ENCODE peak calls at places on chromosome 9, in five cellular contexts. One of them, this sample, is unnamed.

GRCh38 chr9:120914953-120915352 is 11.6 kb downstream of the TRAF1 start:
- DNase-seq in GM12878: no peak
- DNase-seq in HepG2: no peak
- DNase-seq in H1: no peak
- DNase-seq in K562: no peak
- DNase-seq in this sample: no peak

GRCh38 chr9:115117999-115118470 is at the start of gene TNC:
- DNase-seq in GM12878: no peak
- DNase-seq in HepG2: no peak
- DNase-seq in H1: no peak
- DNase-seq in K562: no peak
- DNase-seq in this sample: peak

GRCh38 chr9:115211413-115212204 is 93.7 kb upstream of the TNC start:
- DNase-seq in GM12878: peak
- DNase-seq in HepG2: no peak
- DNase-seq in H1: no peak
- DNase-seq in K562: no peak
- DNase-seq in this sample: no peak

GRCh38 chr9:131608469-131609115 is 63.3 kb downstream of the PRRT1B start:
- DNase-seq in GM12878: no peak
- DNase-seq in HepG2: peak
- DNase-seq in H1: peak
- DNase-seq in K562: no peak
- DNase-seq in this sample: peak

GRCh38 chr9:136297016-136297691 is 6.7 kb downstream of the CCDC187 start:
- DNase-seq in GM12878: no peak
- DNase-seq in HepG2: peak
- DNase-seq in H1: no peak
- DNase-seq in K562: no peak
- DNase-seq in this sample: no peak

GRCh38 chr9:5361326-5362005 is 21.8 kb upstream of the RLN1 start:
- DNase-seq in GM12878: no peak
- DNase-seq in HepG2: no peak
- DNase-seq in H1: no peak
- DNase-seq in K562: no peak
- DNase-seq in this sample: no peak

GRCh38 chr9:34493972-34494535 is 28.7 kb downstream of the ENHO start:
- DNase-seq in GM12878: no peak
- DNase-seq in HepG2: no peak
- DNase-seq in H1: no peak
- DNase-seq in K562: peak
- DNase-seq in this sample: peak

GRCh38 chr9:135228983-135229625 is 141.6 kb downstream of the OLFM1 start:
- DNase-seq in GM12878: no peak
- DNase-seq in HepG2: no peak
- DNase-seq in H1: no peak
- DNase-seq in K562: no peak
- DNase-seq in this sample: no peak

GRCh38 chr9:88816591-88816990 is 174.7 kb upstream of the S1PR3 start:
- DNase-seq in GM12878: no peak
- DNase-seq in HepG2: no peak
- DNase-seq in H1: no peak
- DNase-seq in K562: no peak
- DNase-seq in this sample: no peak

GRCh38 chr9:133148351-133149129 is 15.2 kb downstream of the GBGT1 start:
- DNase-seq in GM12878: no peak
- DNase-seq in HepG2: no peak
- DNase-seq in H1: no peak
- DNase-seq in K562: no peak
- DNase-seq in this sample: no peak

GRCh38 chr9:93984860-93985259 is 29.7 kb upstream of the BARX1 start:
- DNase-seq in GM12878: no peak
- DNase-seq in HepG2: no peak
- DNase-seq in H1: no peak
- DNase-seq in K562: no peak
- DNase-seq in this sample: no peak

GRCh38 chr9:93576296-93577044 is at the start of gene PHF2:
- DNase-seq in GM12878: no peak
- DNase-seq in HepG2: no peak
- DNase-seq in H1: no peak
- DNase-seq in K562: peak
- DNase-seq in this sample: peak

GRCh38 chr9:137244486-137245449 is 3.7 kb downstream of the TUBB4B start:
- DNase-seq in GM12878: no peak
- DNase-seq in HepG2: no peak
- DNase-seq in H1: no peak
- DNase-seq in K562: no peak
- DNase-seq in this sample: no peak

GRCh38 chr9:100281676-100282387 is 70.9 kb downstream of the TEX10 start:
- DNase-seq in GM12878: no peak
- DNase-seq in HepG2: no peak
- DNase-seq in H1: no peak
- DNase-seq in K562: peak
- DNase-seq in this sample: no peak

GRCh38 chr9:127305450-127306226 is 41.1 kb downstream of the GARNL3 start:
- DNase-seq in GM12878: no peak
- DNase-seq in HepG2: no peak
- DNase-seq in H1: peak
- DNase-seq in K562: no peak
- DNase-seq in this sample: no peak

GRCh38 chr9:98057095-98057799 is 715 bp downstream of the NANS start:
- DNase-seq in GM12878: no peak
- DNase-seq in HepG2: peak
- DNase-seq in H1: no peak
- DNase-seq in K562: peak
- DNase-seq in this sample: no peak

GRCh38 chr9:95819636-95820035 is 55.9 kb upstream of the ERCC6L2 start:
- DNase-seq in GM12878: no peak
- DNase-seq in HepG2: no peak
- DNase-seq in H1: peak
- DNase-seq in K562: no peak
- DNase-seq in this sample: no peak

GRCh38 chr9:84932915-84933527 is 263.5 kb downstream of the NTRK2 start:
- DNase-seq in GM12878: no peak
- DNase-seq in HepG2: no peak
- DNase-seq in H1: no peak
- DNase-seq in K562: no peak
- DNase-seq in this sample: peak

GRCh38 chr9:103361906-103362305 is 366.8 kb downstream of the CYLC2 start:
- DNase-seq in GM12878: no peak
- DNase-seq in HepG2: no peak
- DNase-seq in H1: no peak
- DNase-seq in K562: no peak
- DNase-seq in this sample: no peak

GRCh38 chr9:127761491-127761904 is 17.0 kb downstream of the SH2D3C start:
- DNase-seq in GM12878: no peak
- DNase-seq in HepG2: no peak
- DNase-seq in H1: no peak
- DNase-seq in K562: no peak
- DNase-seq in this sample: no peak

GRCh38 chr9:136645903-136646754 is 16.6 kb upstream of the EGFL7 start:
- DNase-seq in GM12878: no peak
- DNase-seq in HepG2: peak
- DNase-seq in H1: no peak
- DNase-seq in K562: peak
- DNase-seq in this sample: no peak

GRCh38 chr9:137978262-137978714 is 100.7 kb downstream of the CACNA1B start:
- DNase-seq in GM12878: no peak
- DNase-seq in HepG2: no peak
- DNase-seq in H1: no peak
- DNase-seq in K562: no peak
- DNase-seq in this sample: no peak

GRCh38 chr9:134344068-134344820 is 18.0 kb downstream of the RXRA start:
- DNase-seq in GM12878: no peak
- DNase-seq in HepG2: no peak
- DNase-seq in H1: no peak
- DNase-seq in K562: peak
- DNase-seq in this sample: no peak

GRCh38 chr9:89884356-89885083 is 279.7 kb downstream of the GADD45G start:
- DNase-seq in GM12878: no peak
- DNase-seq in HepG2: no peak
- DNase-seq in H1: no peak
- DNase-seq in K562: no peak
- DNase-seq in this sample: no peak
- TF ChIP-seq HDAC2 in GM12878: no peak
- TF ChIP-seq HDAC2 in HepG2: no peak
- TF ChIP-seq HDAC2 in H1: no peak
- TF ChIP-seq HDAC2 in K562: no peak
- TF ChIP-seq HDAC2 in this sample: no peak

GRCh38 chr9:125749287-125749935 is 2.2 kb downstream of the PBX3 start:
- DNase-seq in GM12878: no peak
- DNase-seq in HepG2: no peak
- DNase-seq in H1: no peak
- DNase-seq in K562: no peak
- DNase-seq in this sample: no peak

GRCh38 chr9:125747765-125748510 is 765 bp downstream of the PBX3 start:
- DNase-seq in GM12878: no peak
- DNase-seq in HepG2: no peak
- DNase-seq in H1: no peak
- DNase-seq in K562: peak
- DNase-seq in this sample: peak

GRCh38 chr9:125747053-125747764 is at the start of gene PBX3:
- DNase-seq in GM12878: no peak
- DNase-seq in HepG2: no peak
- DNase-seq in H1: no peak
- DNase-seq in K562: peak
- DNase-seq in this sample: peak

GRCh38 chr9:125749951-125750655 is 2.9 kb downstream of the PBX3 start:
- DNase-seq in GM12878: no peak
- DNase-seq in HepG2: peak
- DNase-seq in H1: no peak
- DNase-seq in K562: no peak
- DNase-seq in this sample: no peak

DNA sequence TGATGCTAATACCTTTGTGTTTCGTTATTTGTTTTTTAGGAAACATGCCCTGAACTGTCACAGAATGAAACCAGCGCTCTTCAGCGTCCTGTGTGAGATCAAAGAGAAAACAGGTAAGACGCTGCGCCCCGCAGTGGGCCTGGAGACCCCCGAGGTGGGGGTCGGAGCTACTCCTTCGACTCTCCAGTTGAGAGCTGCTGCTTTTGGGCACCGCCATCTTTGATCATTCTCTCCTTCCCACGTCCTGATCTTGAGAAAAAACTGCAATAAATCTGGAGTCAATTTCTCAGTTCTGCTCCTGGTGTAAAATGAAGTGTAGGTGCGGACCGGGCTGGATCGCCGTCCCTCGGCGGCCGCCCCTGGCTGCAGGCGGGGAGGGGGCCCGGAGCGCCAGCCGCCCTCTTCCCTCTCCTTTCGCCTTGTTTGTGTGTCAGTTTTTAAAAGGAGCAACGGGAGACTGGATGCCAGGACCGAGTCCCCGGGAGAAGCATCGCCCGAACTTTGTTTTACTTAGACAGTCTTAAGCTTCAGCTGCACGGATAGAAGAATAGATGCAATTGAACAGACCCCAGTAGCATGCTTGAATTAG is 1.4 kb downstream of the PBX3 start:
- DNase-seq in GM12878: no peak
- DNase-seq in HepG2: no peak
- DNase-seq in H1: no peak
- DNase-seq in K562: no peak
- DNase-seq in this sample: no peak
- TF ChIP-seq HDAC2 in GM12878: no peak
- TF ChIP-seq HDAC2 in HepG2: no peak
- TF ChIP-seq HDAC2 in H1: no peak
- TF ChIP-seq HDAC2 in K562: no peak
- TF ChIP-seq HDAC2 in this sample: no peak

GRCh38 chr9:19173598-19174125 is 46.4 kb upstream of the PLIN2 start:
- DNase-seq in GM12878: no peak
- DNase-seq in HepG2: peak
- DNase-seq in H1: no peak
- DNase-seq in K562: no peak
- DNase-seq in this sample: no peak

GRCh38 chr9:19171271-19171670 is 44.0 kb upstream of the PLIN2 start:
- DNase-seq in GM12878: no peak
- DNase-seq in HepG2: no peak
- DNase-seq in H1: no peak
- DNase-seq in K562: no peak
- DNase-seq in this sample: no peak

DNA sequence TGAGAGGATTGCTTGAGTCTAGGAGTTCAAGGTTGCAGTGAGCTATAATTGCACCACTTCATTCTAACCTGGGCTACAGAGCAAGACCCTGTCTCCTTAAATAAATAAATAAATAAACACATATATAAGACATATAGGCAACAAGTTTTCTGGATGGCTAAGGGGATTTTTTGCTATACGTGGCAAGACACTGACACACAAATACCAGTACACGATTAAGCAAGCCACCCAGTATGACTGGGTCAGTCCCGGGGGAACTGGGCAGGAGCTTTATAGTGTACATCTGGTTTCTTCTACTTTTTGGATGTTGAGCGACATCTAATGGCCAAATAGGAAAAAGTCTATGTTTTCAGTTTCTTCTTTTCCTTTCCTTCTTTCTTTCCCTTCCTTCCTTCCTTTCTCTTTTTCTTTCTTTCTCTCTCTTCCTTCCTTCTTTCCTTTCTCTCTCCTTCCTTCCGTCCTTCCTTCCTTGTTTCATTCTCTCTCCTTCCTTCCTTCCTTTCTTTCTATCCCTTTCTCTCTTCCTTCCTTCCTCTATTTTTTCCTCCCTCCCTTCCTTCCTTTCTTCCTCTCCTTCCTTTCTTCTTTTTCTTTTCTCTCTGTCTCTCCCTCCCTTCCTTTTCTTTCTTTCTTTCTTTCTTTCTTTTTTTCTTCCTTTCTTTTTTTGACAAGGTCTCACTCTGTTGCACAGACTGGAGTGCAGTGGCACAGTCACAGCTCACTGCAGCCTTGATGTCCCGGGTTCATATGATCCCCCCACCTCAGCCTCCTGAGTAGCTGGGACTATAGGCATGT is 47.0 kb upstream of the PLIN2 start:
- DNase-seq in GM12878: peak
- DNase-seq in HepG2: peak
- DNase-seq in H1: no peak
- DNase-seq in K562: peak
- DNase-seq in this sample: peak
- TF ChIP-seq HDAC2 in GM12878: no peak
- TF ChIP-seq HDAC2 in HepG2: no peak
- TF ChIP-seq HDAC2 in H1: no peak
- TF ChIP-seq HDAC2 in K562: peak
- TF ChIP-seq HDAC2 in this sample: no peak

GRCh38 chr9:107438211-107439030 is 51.1 kb downstream of the KLF4 start:
- DNase-seq in GM12878: no peak
- DNase-seq in HepG2: no peak
- DNase-seq in H1: peak
- DNase-seq in K562: no peak
- DNase-seq in this sample: no peak

GRCh38 chr9:107431461-107431860 is 58.1 kb downstream of the KLF4 start:
- DNase-seq in GM12878: no peak
- DNase-seq in HepG2: no peak
- DNase-seq in H1: no peak
- DNase-seq in K562: no peak
- DNase-seq in this sample: no peak

GRCh38 chr9:107439991-107440456 is 49.5 kb downstream of the KLF4 start:
- DNase-seq in GM12878: no peak
- DNase-seq in HepG2: no peak
- DNase-seq in H1: no peak
- DNase-seq in K562: no peak
- DNase-seq in this sample: no peak

GRCh38 chr9:107437716-107438115 is 51.9 kb downstream of the KLF4 start:
- DNase-seq in GM12878: no peak
- DNase-seq in HepG2: no peak
- DNase-seq in H1: no peak
- DNase-seq in K562: no peak
- DNase-seq in this sample: no peak

GRCh38 chr9:107435415-107435814 is 54.2 kb downstream of the KLF4 start:
- DNase-seq in GM12878: no peak
- DNase-seq in HepG2: no peak
- DNase-seq in H1: no peak
- DNase-seq in K562: no peak
- DNase-seq in this sample: no peak
- TF ChIP-seq HDAC2 in GM12878: no peak
- TF ChIP-seq HDAC2 in HepG2: no peak
- TF ChIP-seq HDAC2 in H1: no peak
- TF ChIP-seq HDAC2 in K562: no peak
- TF ChIP-seq HDAC2 in this sample: no peak